ENCODE peak calls at places on chromosomes 4 and X, in nine cellular contexts. One of them, this sample, is unnamed.

GRCh38 chr4:46850026-46850425 is 59.0 kb downstream of the COX7B2 start:
- DNase-seq in pancreas: no peak
- DNase-seq in mammary epithelial cell: no peak
- DNase-seq in astrocyte of the spinal cord: no peak
- DNase-seq in epithelial cell of esophagus: no peak
- DNase-seq in lower lobe of right lung: no peak
- DNase-seq in A549: no peak
- DNase-seq in cardiac muscle cell: no peak
- DNase-seq in PC-3: no peak
- DNase-seq in this sample: no peak

GRCh38 chr4:120694973-120695372 is 227.6 kb downstream of the PRDM5 start:
- DNase-seq in pancreas: no peak
- DNase-seq in mammary epithelial cell: peak
- DNase-seq in astrocyte of the spinal cord: peak
- DNase-seq in epithelial cell of esophagus: peak
- DNase-seq in lower lobe of right lung: no peak
- DNase-seq in A549: peak
- DNase-seq in cardiac muscle cell: peak
- DNase-seq in PC-3: peak
- DNase-seq in this sample: no peak

GRCh38 chrX:56802428-56802827 is 73.4 kb downstream of the NBDY start:
- DNase-seq in pancreas: peak
- DNase-seq in mammary epithelial cell: no peak
- DNase-seq in astrocyte of the spinal cord: no peak
- DNase-seq in epithelial cell of esophagus: no peak
- DNase-seq in lower lobe of right lung: no peak
- DNase-seq in A549: no peak
- DNase-seq in cardiac muscle cell: no peak
- DNase-seq in PC-3: no peak
- DNase-seq in this sample: no peak

GRCh38 chrX:43423876-43424275 is 232.2 kb upstream of the MAOA start:
- DNase-seq in pancreas: no peak
- DNase-seq in mammary epithelial cell: peak
- DNase-seq in astrocyte of the spinal cord: no peak
- DNase-seq in epithelial cell of esophagus: peak
- DNase-seq in lower lobe of right lung: no peak
- DNase-seq in A549: no peak
- DNase-seq in cardiac muscle cell: no peak
- DNase-seq in PC-3: no peak
- DNase-seq in this sample: no peak

GRCh38 chr4:12545845-12546244 is 938.3 kb downstream of the RAB28 start:
- DNase-seq in pancreas: no peak
- DNase-seq in mammary epithelial cell: no peak
- DNase-seq in astrocyte of the spinal cord: no peak
- DNase-seq in epithelial cell of esophagus: no peak
- DNase-seq in lower lobe of right lung: no peak
- DNase-seq in A549: no peak
- DNase-seq in cardiac muscle cell: peak
- DNase-seq in PC-3: no peak
- DNase-seq in this sample: no peak

GRCh38 chrX:3712080-3712869 is 1.2 kb downstream of the PRKX start:
- DNase-seq in pancreas: no peak
- DNase-seq in mammary epithelial cell: peak
- DNase-seq in astrocyte of the spinal cord: peak
- DNase-seq in epithelial cell of esophagus: peak
- DNase-seq in lower lobe of right lung: no peak
- DNase-seq in A549: no peak
- DNase-seq in cardiac muscle cell: peak
- DNase-seq in PC-3: peak
- DNase-seq in this sample: no peak

GRCh38 chr4:3437582-3437936 is 4.2 kb upstream of the HGFAC start:
- DNase-seq in pancreas: no peak
- DNase-seq in mammary epithelial cell: no peak
- DNase-seq in astrocyte of the spinal cord: no peak
- DNase-seq in epithelial cell of esophagus: peak
- DNase-seq in lower lobe of right lung: no peak
- DNase-seq in A549: no peak
- DNase-seq in cardiac muscle cell: no peak
- DNase-seq in PC-3: no peak
- DNase-seq in this sample: no peak

GRCh38 chrX:7109838-7110793 is 37.4 kb upstream of the STS start:
- DNase-seq in pancreas: no peak
- DNase-seq in mammary epithelial cell: no peak
- DNase-seq in astrocyte of the spinal cord: no peak
- DNase-seq in epithelial cell of esophagus: no peak
- DNase-seq in lower lobe of right lung: no peak
- DNase-seq in A549: no peak
- DNase-seq in cardiac muscle cell: no peak
- DNase-seq in PC-3: no peak
- DNase-seq in this sample: peak

GRCh38 chrX:30141966-30142365 is 73.4 kb upstream of the MAGEB2 start:
- DNase-seq in pancreas: no peak
- DNase-seq in mammary epithelial cell: peak
- DNase-seq in astrocyte of the spinal cord: peak
- DNase-seq in epithelial cell of esophagus: peak
- DNase-seq in lower lobe of right lung: no peak
- DNase-seq in A549: peak
- DNase-seq in cardiac muscle cell: peak
- DNase-seq in PC-3: peak
- DNase-seq in this sample: no peak

GRCh38 chr4:41216294-41217019 is 2.1 kb upstream of the APBB2 start:
- DNase-seq in pancreas: peak
- DNase-seq in mammary epithelial cell: peak
- DNase-seq in astrocyte of the spinal cord: peak
- DNase-seq in epithelial cell of esophagus: peak
- DNase-seq in lower lobe of right lung: peak
- DNase-seq in A549: peak
- DNase-seq in cardiac muscle cell: peak
- DNase-seq in PC-3: peak
- DNase-seq in this sample: peak

GRCh38 chr4:184136525-184136924 is 81.1 kb downstream of the ENPP6 start:
- DNase-seq in pancreas: no peak
- DNase-seq in mammary epithelial cell: no peak
- DNase-seq in astrocyte of the spinal cord: no peak
- DNase-seq in epithelial cell of esophagus: no peak
- DNase-seq in lower lobe of right lung: no peak
- DNase-seq in A549: no peak
- DNase-seq in cardiac muscle cell: no peak
- DNase-seq in PC-3: no peak
- DNase-seq in this sample: no peak

GRCh38 chr4:22522206-22522605 is 6.3 kb upstream of the ADGRA3 start:
- DNase-seq in pancreas: no peak
- DNase-seq in mammary epithelial cell: no peak
- DNase-seq in astrocyte of the spinal cord: no peak
- DNase-seq in epithelial cell of esophagus: peak
- DNase-seq in lower lobe of right lung: no peak
- DNase-seq in A549: no peak
- DNase-seq in cardiac muscle cell: no peak
- DNase-seq in PC-3: no peak
- DNase-seq in this sample: no peak

GRCh38 chr4:1293531-1293941 is 3.8 kb downstream of the MAEA start:
- DNase-seq in pancreas: no peak
- DNase-seq in mammary epithelial cell: no peak
- DNase-seq in astrocyte of the spinal cord: no peak
- DNase-seq in epithelial cell of esophagus: no peak
- DNase-seq in lower lobe of right lung: no peak
- DNase-seq in A549: no peak
- DNase-seq in cardiac muscle cell: no peak
- DNase-seq in PC-3: no peak
- DNase-seq in this sample: no peak

GRCh38 chr4:90990298-90990697 is 863.1 kb downstream of the CCSER1 start:
- DNase-seq in pancreas: no peak
- DNase-seq in mammary epithelial cell: no peak
- DNase-seq in astrocyte of the spinal cord: no peak
- DNase-seq in epithelial cell of esophagus: no peak
- DNase-seq in lower lobe of right lung: no peak
- DNase-seq in A549: no peak
- DNase-seq in cardiac muscle cell: no peak
- DNase-seq in PC-3: no peak
- DNase-seq in this sample: no peak

DNA sequence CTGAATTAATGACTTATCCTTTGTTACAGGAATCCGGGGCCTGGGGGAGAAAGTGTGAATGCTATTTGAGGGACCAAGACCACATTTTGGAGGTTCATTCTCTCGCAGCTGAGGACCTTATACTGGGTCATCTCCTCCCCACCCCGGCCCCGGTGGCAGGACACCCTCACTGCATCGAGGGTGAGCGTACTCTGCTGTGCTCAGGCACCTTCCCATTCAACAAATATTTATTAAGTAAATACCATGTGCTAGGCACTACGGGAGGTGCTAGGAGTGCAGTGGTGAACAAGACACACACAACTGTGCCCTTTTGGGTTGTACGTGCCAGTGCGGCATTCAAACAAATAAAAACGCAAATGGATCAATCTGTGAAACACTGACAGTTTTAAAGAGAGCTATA is 24.7 kb downstream of the ADGRG2 start:
- DNase-seq in pancreas: no peak
- DNase-seq in mammary epithelial cell: no peak
- DNase-seq in astrocyte of the spinal cord: no peak
- DNase-seq in epithelial cell of esophagus: no peak
- DNase-seq in lower lobe of right lung: no peak
- DNase-seq in A549: no peak
- DNase-seq in cardiac muscle cell: no peak
- DNase-seq in PC-3: no peak
- DNase-seq in this sample: no peak
- TF ChIP-seq CTCF in pancreas: no peak
- TF ChIP-seq CTCF in mammary epithelial cell: no peak
- TF ChIP-seq CTCF in astrocyte of the spinal cord: no peak
- TF ChIP-seq CTCF in epithelial cell of esophagus: no peak
- TF ChIP-seq CTCF in lower lobe of right lung: no peak
- TF ChIP-seq CTCF in A549: no peak
- TF ChIP-seq CTCF in cardiac muscle cell: no peak
- TF ChIP-seq CTCF in PC-3: no peak
- TF ChIP-seq CTCF in this sample: no peak

GRCh38 chrX:77899081-77899828 is at the start of gene COX7B:
- DNase-seq in pancreas: no peak
- DNase-seq in mammary epithelial cell: peak
- DNase-seq in astrocyte of the spinal cord: peak
- DNase-seq in epithelial cell of esophagus: peak
- DNase-seq in lower lobe of right lung: peak
- DNase-seq in A549: peak
- DNase-seq in cardiac muscle cell: peak
- DNase-seq in PC-3: peak
- DNase-seq in this sample: peak
- TF ChIP-seq CTCF in pancreas: no peak
- TF ChIP-seq CTCF in mammary epithelial cell: peak
- TF ChIP-seq CTCF in astrocyte of the spinal cord: peak
- TF ChIP-seq CTCF in epithelial cell of esophagus: peak
- TF ChIP-seq CTCF in lower lobe of right lung: peak
- TF ChIP-seq CTCF in A549: peak
- TF ChIP-seq CTCF in cardiac muscle cell: peak
- TF ChIP-seq CTCF in PC-3: peak
- TF ChIP-seq CTCF in this sample: peak

GRCh38 chrX:153549231-153549630 is 31.8 kb downstream of the ATP2B3 start:
- DNase-seq in pancreas: no peak
- DNase-seq in mammary epithelial cell: no peak
- DNase-seq in astrocyte of the spinal cord: no peak
- DNase-seq in epithelial cell of esophagus: no peak
- DNase-seq in lower lobe of right lung: no peak
- DNase-seq in A549: no peak
- DNase-seq in cardiac muscle cell: no peak
- DNase-seq in PC-3: no peak
- DNase-seq in this sample: no peak

GRCh38 chrX:153554519-153555167 is 37.2 kb downstream of the ATP2B3 start:
- DNase-seq in pancreas: peak
- DNase-seq in mammary epithelial cell: peak
- DNase-seq in astrocyte of the spinal cord: peak
- DNase-seq in epithelial cell of esophagus: peak
- DNase-seq in lower lobe of right lung: peak
- DNase-seq in A549: peak
- DNase-seq in cardiac muscle cell: peak
- DNase-seq in PC-3: peak
- DNase-seq in this sample: peak

GRCh38 chrX:153546386-153546785 is 28.9 kb downstream of the ATP2B3 start:
- DNase-seq in pancreas: no peak
- DNase-seq in mammary epithelial cell: no peak
- DNase-seq in astrocyte of the spinal cord: no peak
- DNase-seq in epithelial cell of esophagus: no peak
- DNase-seq in lower lobe of right lung: no peak
- DNase-seq in A549: no peak
- DNase-seq in cardiac muscle cell: no peak
- DNase-seq in PC-3: no peak
- DNase-seq in this sample: no peak

GRCh38 chrX:153551135-153551534 is 33.7 kb downstream of the ATP2B3 start:
- DNase-seq in pancreas: no peak
- DNase-seq in mammary epithelial cell: peak
- DNase-seq in astrocyte of the spinal cord: no peak
- DNase-seq in epithelial cell of esophagus: peak
- DNase-seq in lower lobe of right lung: no peak
- DNase-seq in A549: no peak
- DNase-seq in cardiac muscle cell: peak
- DNase-seq in PC-3: no peak
- DNase-seq in this sample: no peak

GRCh38 chrX:153549807-153550206 is 32.4 kb downstream of the ATP2B3 start:
- DNase-seq in pancreas: no peak
- DNase-seq in mammary epithelial cell: no peak
- DNase-seq in astrocyte of the spinal cord: no peak
- DNase-seq in epithelial cell of esophagus: no peak
- DNase-seq in lower lobe of right lung: no peak
- DNase-seq in A549: no peak
- DNase-seq in cardiac muscle cell: no peak
- DNase-seq in PC-3: no peak
- DNase-seq in this sample: no peak
- TF ChIP-seq CTCF in pancreas: no peak
- TF ChIP-seq CTCF in mammary epithelial cell: no peak
- TF ChIP-seq CTCF in astrocyte of the spinal cord: no peak
- TF ChIP-seq CTCF in epithelial cell of esophagus: no peak
- TF ChIP-seq CTCF in lower lobe of right lung: no peak
- TF ChIP-seq CTCF in A549: no peak
- TF ChIP-seq CTCF in cardiac muscle cell: no peak
- TF ChIP-seq CTCF in PC-3: peak
- TF ChIP-seq CTCF in this sample: no peak

DNA sequence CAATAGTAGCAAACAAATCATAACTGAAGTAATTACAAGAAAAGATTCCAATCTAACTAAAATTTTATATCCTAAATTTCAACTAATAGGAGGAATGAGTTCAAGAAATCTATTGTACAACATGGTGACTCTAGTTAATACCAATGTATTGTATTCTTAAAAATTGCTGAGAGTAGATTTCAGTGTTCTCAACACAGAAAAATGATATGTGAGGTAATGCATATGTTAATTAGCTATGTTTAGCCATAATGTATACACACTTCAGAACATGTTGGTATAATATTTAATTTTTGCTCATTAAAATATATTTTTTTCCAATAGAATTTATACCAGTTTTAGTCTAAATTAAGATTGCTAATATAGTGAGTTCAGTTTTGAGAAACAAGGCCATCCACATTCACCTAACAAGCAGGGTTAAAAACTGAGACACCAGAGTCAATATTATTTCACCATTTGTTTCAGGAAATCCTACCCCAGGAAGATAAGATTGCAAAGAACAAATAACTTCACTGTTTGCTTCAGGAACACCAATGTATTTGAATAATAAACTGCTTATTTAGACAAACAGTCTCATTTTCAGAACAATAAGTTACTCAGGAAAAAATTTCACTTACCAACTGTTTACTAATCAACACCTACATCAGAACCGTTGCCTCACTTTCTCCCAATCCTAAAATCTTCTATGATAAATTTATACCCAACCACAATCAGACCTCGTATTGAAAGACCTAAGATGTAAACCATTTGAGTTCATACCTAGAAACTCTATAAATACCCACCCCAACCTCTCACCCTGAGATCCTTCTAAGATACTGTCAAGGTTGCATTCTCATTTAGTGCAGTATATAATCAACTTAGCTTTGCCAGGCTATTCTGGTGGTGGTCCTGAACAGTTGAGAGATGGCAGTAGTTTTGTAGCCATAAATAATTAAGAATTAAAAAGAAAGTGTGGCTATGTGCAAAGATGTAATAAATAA is 132.8 kb downstream of the MAB21L2 start:
- DNase-seq in pancreas: no peak
- DNase-seq in mammary epithelial cell: no peak
- DNase-seq in astrocyte of the spinal cord: no peak
- DNase-seq in epithelial cell of esophagus: no peak
- DNase-seq in lower lobe of right lung: no peak
- DNase-seq in A549: no peak
- DNase-seq in cardiac muscle cell: peak
- DNase-seq in PC-3: no peak
- DNase-seq in this sample: no peak
- TF ChIP-seq CTCF in pancreas: no peak
- TF ChIP-seq CTCF in mammary epithelial cell: no peak
- TF ChIP-seq CTCF in astrocyte of the spinal cord: no peak
- TF ChIP-seq CTCF in epithelial cell of esophagus: no peak
- TF ChIP-seq CTCF in lower lobe of right lung: no peak
- TF ChIP-seq CTCF in A549: no peak
- TF ChIP-seq CTCF in cardiac muscle cell: no peak
- TF ChIP-seq CTCF in PC-3: no peak
- TF ChIP-seq CTCF in this sample: no peak

This sample was measured in GM10248.